ENCODE peak calls at places on chromosomes 4 and X, in four cellular contexts. I is GM12891, U is K562, T is GM12878. P is an unnamed sample.

GRCh38 chr4:13261486-13262257 is 222.5 kb downstream of the RAB28 start:
- DNase-seq in I (no peak), U (no peak), T (no peak), P (no peak)

GRCh38 chr4:165720411-165721082 is 152.5 kb upstream of the TLL1 start:
- DNase-seq in T (no peak), I (no peak), U (no peak), P (no peak)

GRCh38 chrX:150364347-150365050 is 1.4 kb downstream of the MAMLD1 start:
- DNase-seq in I (no peak), U (no peak), T (no peak), P (no peak)

GRCh38 chrX:50198348-50198747 is 2.5 kb downstream of the AKAP4 start:
- DNase-seq in U (peak; percentile 82), T (no peak), I (no peak), P (no peak)

GRCh38 chrX:31384471-31384870 is 312.6 kb upstream of the FTHL17 start:
- DNase-seq in T (no peak), U (no peak), I (no peak), P (no peak)

GRCh38 chrX:68304602-68305001 is 128.7 kb downstream of the OPHN1 start:
- DNase-seq in T (no peak), U (no peak), I (no peak), P (no peak)

GRCh38 chr4:2852481-2852881 is 8.8 kb downstream of the ADD1 start:
- DNase-seq in T (peak; percentile 59), U (no peak), I (no peak), P (no peak)

GRCh38 chr4:82852751-82853053 is 38.3 kb downstream of the SEC31A start:
- DNase-seq in T (no peak), U (no peak), I (no peak), P (no peak)

GRCh38 chr4:16916719-16917337 is 18.4 kb upstream of the LDB2 start:
- DNase-seq in T (peak; percentile 47), I (peak; percentile 48), U (peak; percentile 74), P (peak; percentile 17)

GRCh38 chrX:85698921-85699320 is 319.5 kb upstream of the POF1B start:
- DNase-seq in T (no peak), U (no peak), I (no peak), P (no peak)

GRCh38 chrX:9341305-9342201 is 123.3 kb upstream of the TBL1X start:
- DNase-seq in I (peak; percentile 44), U (peak; percentile 59), T (peak; percentile 53), P (peak; percentile 71)

GRCh38 chr4:123922847-123923246 is 526.3 kb downstream of the SPRY1 start:
- DNase-seq in T (no peak), U (no peak), I (no peak), P (no peak)

GRCh38 chr4:153249199-153250154 is 45.2 kb downstream of the TRIM2 start:
- DNase-seq in U (peak; percentile 80), T (peak; percentile 41), I (peak; percentile 90), P (peak; percentile 16)

GRCh38 chr4:43391084-43391483 is 498.6 kb downstream of the GRXCR1 start:
- DNase-seq in I (no peak), U (no peak), T (no peak), P (no peak)

GRCh38 chr4:133355636-133356035 is 206.5 kb downstream of the PCDH10 start:
- DNase-seq in U (no peak), I (no peak), T (no peak), P (no peak)

GRCh38 chr4:161260819-161261218 is 903.0 kb downstream of the FSTL5 start:
- DNase-seq in I (no peak), U (no peak), T (no peak), P (no peak)

GRCh38 chr4:134201216-134202098 is at the start of gene PABPC4L:
- DNase-seq in I (no peak), U (peak; percentile 6), T (no peak), P (no peak)

GRCh38 chrX:118181030-118181429 is 64.4 kb upstream of the KLHL13 start:
- DNase-seq in I (no peak), T (no peak), U (no peak), P (no peak)

GRCh38 chr4:14111730-14112171 is 484.2 kb upstream of the BOD1L1 start:
- DNase-seq in U (no peak), I (no peak), T (no peak), P (no peak)

GRCh38 chr4:52925531-52925968 is 63.4 kb downstream of the RASL11B start:
- DNase-seq in T (no peak), U (no peak), I (no peak), P (no peak)

GRCh38 chr4:42282081-42282901 is 115.0 kb upstream of the SHISA3 start:
- DNase-seq in T (peak; percentile 33), I (peak; percentile 58), U (peak; percentile 62), P (peak; percentile 65)

GRCh38 chrX:105375816-105376215 is 155.3 kb upstream of the TEX13A start:
- DNase-seq in I (no peak), T (no peak), U (no peak), P (no peak)

GRCh38 chr4:78569291-78569821 is 17.8 kb downstream of the ANXA3 start:
- DNase-seq in U (no peak), T (no peak), I (no peak), P (no peak)

GRCh38 chr4:1505511-1506451 is 99.5 kb upstream of the NKX1-1 start:
- DNase-seq in T (no peak), U (no peak), I (no peak), P (no peak)

GRCh38 chrX:22958250-22958649 is 41.5 kb upstream of the DDX53 start:
- DNase-seq in I (no peak), T (no peak), U (no peak), P (no peak)

GRCh38 chrX:10199212-10199611 is 42.4 kb downstream of the CLCN4 start:
- DNase-seq in T (no peak), I (no peak), U (no peak), P (peak; percentile 95)

GRCh38 chr4:107747748-107748486 is 27.9 kb upstream of the PAPSS1 start:
- DNase-seq in T (no peak), U (no peak), I (no peak), P (no peak)

DNA sequence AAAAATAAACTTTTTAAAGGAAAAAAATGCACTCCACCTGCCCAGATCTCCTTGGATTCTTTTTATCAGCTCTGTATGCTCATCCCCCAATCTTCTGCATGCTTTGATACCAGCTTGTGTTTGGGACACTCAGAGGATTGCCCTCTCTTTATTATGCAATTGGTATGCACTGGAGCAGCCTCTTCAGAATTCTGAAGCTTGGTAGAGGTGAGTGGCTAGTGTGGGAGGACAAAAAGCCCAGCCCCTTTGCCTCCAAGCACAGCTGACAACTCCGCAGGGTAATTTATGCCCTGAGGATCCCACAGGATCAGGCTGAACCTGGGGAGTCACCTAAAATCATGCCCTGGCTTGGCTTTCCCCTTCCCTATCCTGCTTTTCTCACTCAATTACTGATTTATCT is 16.7 kb downstream of the IL21 start:
- DNase-seq in I (no peak), T (no peak), U (no peak), P (no peak)
- TF ChIP-seq SPI1 in I (no peak), T (no peak), U (no peak), P (no peak)

GRCh38 chr4:38572798-38573197 is 91.2 kb upstream of the KLF3 start:
- DNase-seq in I (no peak), T (no peak), U (no peak), P (no peak)

GRCh38 chr4:38576767-38577166 is 87.2 kb upstream of the KLF3 start:
- DNase-seq in I (no peak), T (no peak), U (no peak), P (no peak)

GRCh38 chr4:38570647-38571326 is 93.2 kb upstream of the KLF3 start:
- DNase-seq in I (no peak), T (no peak), U (no peak), P (no peak)

GRCh38 chr4:38577482-38577881 is 86.5 kb upstream of the KLF3 start:
- DNase-seq in U (no peak), T (no peak), I (no peak), P (no peak)

DNA sequence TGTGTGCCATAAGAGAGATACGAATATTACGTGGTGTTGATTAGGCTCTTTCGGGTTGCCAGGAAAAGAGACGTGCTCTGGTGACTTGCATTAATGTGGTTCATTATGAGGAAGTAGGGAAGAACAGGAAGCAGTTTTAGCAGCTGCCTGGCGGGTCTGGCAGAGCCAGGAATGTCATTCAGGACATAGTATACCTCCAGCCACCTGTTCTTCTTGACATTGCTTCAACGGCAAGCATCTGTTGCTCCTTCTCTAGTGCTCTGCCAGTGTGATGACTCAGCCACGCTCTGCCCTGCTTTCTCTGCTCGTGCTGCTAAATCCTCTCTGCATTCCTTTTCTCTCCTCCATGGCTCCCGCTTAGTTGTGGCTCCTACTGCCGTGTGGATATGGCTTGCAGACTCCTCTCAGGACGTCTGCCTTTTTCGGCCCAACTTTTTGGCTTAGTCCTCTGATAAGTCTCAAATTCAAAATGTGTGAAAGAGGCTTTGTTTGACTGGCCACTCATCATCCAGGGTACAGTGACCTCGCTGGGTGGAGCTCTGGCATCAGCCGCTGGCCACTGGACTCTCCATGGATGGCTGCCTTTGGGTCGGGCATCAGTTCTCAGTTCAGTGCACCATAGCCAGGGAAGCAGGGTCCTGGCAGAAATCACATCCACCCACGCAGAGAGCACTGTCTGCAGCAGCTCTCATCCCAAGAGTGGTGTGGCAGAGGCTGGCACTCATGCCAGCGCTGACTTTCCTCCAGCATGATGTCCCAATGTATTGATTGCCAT is 89.3 kb upstream of the KLF3 start:
- DNase-seq in U (no peak), T (no peak), I (no peak), P (peak; percentile 52)
- TF ChIP-seq SPI1 in U (no peak), T (no peak), I (no peak), P (peak; percentile 50)

DNA sequence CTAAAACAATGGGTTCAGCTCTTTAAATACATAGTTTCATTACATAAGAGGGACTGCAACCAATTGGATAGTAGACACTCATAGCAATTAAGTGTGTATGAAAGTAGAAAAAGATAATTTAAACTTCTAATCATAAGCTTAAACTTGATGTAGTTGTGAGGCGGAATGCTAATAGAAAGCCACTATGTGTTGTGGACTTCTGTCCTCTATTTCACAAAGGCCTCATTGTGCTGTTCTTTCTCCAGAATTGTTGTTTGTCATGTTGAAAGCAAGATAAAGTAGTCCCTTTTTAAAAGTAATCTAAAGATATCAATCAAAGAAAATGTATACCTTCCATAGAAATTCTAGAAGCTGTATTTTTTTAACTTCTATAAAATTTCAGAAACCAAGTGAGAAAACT is 329.4 kb downstream of the KLHL4 start:
- DNase-seq in T (no peak), U (no peak), I (no peak), P (no peak)
- TF ChIP-seq SPI1 in T (no peak), U (no peak), I (no peak), P (no peak)

GRCh38 chrX:40834225-40834624 is 98.9 kb upstream of the MED14 start:
- DNase-seq in T (no peak), I (no peak), U (no peak), P (no peak)
- TF ChIP-seq SPI1 in T (no peak), I (no peak), U (no peak), P (no peak)

GRCh38 chr4:122898370-122899150 is 23.8 kb downstream of the NUDT6 start:
- DNase-seq in I (no peak), U (no peak), T (no peak), P (no peak)
- TF ChIP-seq SPI1 in I (no peak), U (no peak), T (no peak), P (no peak)